ENCODE peak calls at places on chromosomes 13 and 19, in ten cellular contexts. T, G, R, I, O, W, J, L, D and N are unnamed samples. For H3K4me1 and H3K27me3, the result is how much of the 10 kb centered on the place peaks cover.

GRCh38 chr19:15047680-15048079 is 1.6 kb upstream of the CASP14 start:
- DNase-seq in O (no peak), L (no peak), D (no peak), T (no peak), J (no peak), G (no peak), R (no peak), W (no peak), I (no peak), N (no peak)

GRCh38 chr19:12868540-12869112 is 12.6 kb downstream of the DNASE2 start:
- DNase-seq in I (no peak), W (no peak), J (no peak), G (no peak), T (no peak), R (peak), O (no peak), D (no peak), L (no peak), N (no peak)

GRCh38 chr19:35425682-35426081 is 22.4 kb upstream of the FFAR2 start:
- DNase-seq in D (no peak), T (no peak), W (no peak), G (no peak), J (no peak), R (no peak), L (no peak), I (no peak), O (no peak), N (no peak)

GRCh38 chr19:38842439-38843174 is 7.2 kb downstream of the HNRNPL start:
- DNase-seq in J (peak), L (no peak), R (no peak), T (no peak), I (peak), D (no peak), W (no peak), O (no peak), G (no peak), N (no peak)

GRCh38 chr13:45206340-45206739 is 5.5 kb upstream of the KCTD4 start:
- DNase-seq in R (no peak), I (no peak), J (no peak), T (peak), D (no peak), O (peak), W (no peak), L (no peak), G (no peak), N (no peak)

GRCh38 chr13:103297083-103297482 is 230.9 kb upstream of the SLC10A2 start:
- DNase-seq in I (no peak), J (no peak), W (no peak), T (no peak), L (no peak), O (no peak), G (no peak), R (no peak), D (no peak), N (no peak)

GRCh38 chr13:38564751-38565150 is 122.1 kb upstream of the FREM2 start:
- DNase-seq in R (no peak), I (no peak), O (peak), G (no peak), W (no peak), T (no peak), D (no peak), L (no peak), J (no peak), N (no peak)

GRCh38 chr13:50226515-50227147 is 211.4 kb downstream of the KCNRG start:
- DNase-seq in G (no peak), J (no peak), D (no peak), W (no peak), R (no peak), O (no peak), I (no peak), L (no peak), T (no peak), N (no peak)

GRCh38 chr13:61029064-61029463 is 386.6 kb downstream of the PCDH20 start:
- DNase-seq in G (no peak), O (no peak), R (peak), W (peak), L (no peak), I (no peak), J (no peak), D (no peak), T (no peak), N (no peak)

GRCh38 chr13:36038785-36039415 is 92.3 kb downstream of the DCLK1 start:
- DNase-seq in L (no peak), J (no peak), O (no peak), R (no peak), I (no peak), T (no peak), D (no peak), W (no peak), G (no peak), N (no peak)

GRCh38 chr13:112067871-112068305 is 939 bp downstream of the SOX1 start:
- DNase-seq in D (no peak), I (no peak), T (no peak), G (peak), L (no peak), W (peak), O (no peak), J (no peak), R (peak), N (peak)

GRCh38 chr13:27578121-27579030 is 42.0 kb downstream of the LNX2 start:
- DNase-seq in G (no peak), I (no peak), T (peak), R (no peak), O (peak), W (no peak), D (no peak), L (no peak), J (no peak), N (no peak)

GRCh38 chr19:13016245-13016627 is 21.0 kb downstream of the NFIX start:
- DNase-seq in T (no peak), G (no peak), J (no peak), D (no peak), L (no peak), W (no peak), R (no peak), I (no peak), O (no peak), N (no peak)

GRCh38 chr13:95005300-95005699 is 293.0 kb upstream of the SOX21 start:
- DNase-seq in D (no peak), J (no peak), O (no peak), L (no peak), W (no peak), I (no peak), G (no peak), T (no peak), R (no peak), N (no peak)

GRCh38 chr19:34430738-34431625 is 2.8 kb downstream of the UBA2 start:
- DNase-seq in W (peak), O (peak), G (no peak), J (peak), I (no peak), D (no peak), R (no peak), L (no peak), T (peak), N (peak)

GRCh38 chr19:35641515-35642151 is at the start of gene ETV2:
- DNase-seq in T (peak), J (no peak), R (peak), D (peak), I (peak), O (no peak), W (peak), G (no peak), L (no peak), N (peak)

GRCh38 chr13:25966086-25966485 is 85.7 kb downstream of the SHISA2 start:
- DNase-seq in W (no peak), T (peak), I (no peak), D (no peak), L (no peak), G (no peak), J (no peak), R (no peak), O (no peak), N (no peak)

GRCh38 chr13:40368123-40368891 is 298.1 kb downstream of the FOXO1 start:
- DNase-seq in O (no peak), W (no peak), G (no peak), R (no peak), T (no peak), I (no peak), D (no peak), L (no peak), J (no peak), N (no peak)

GRCh38 chr13:91141619-91142061 is 205.8 kb upstream of the MIR17HG start:
- DNase-seq in L (no peak), D (no peak), I (no peak), R (no peak), T (peak), O (no peak), G (no peak), J (no peak), W (no peak), N (no peak)

GRCh38 chr19:5572556-5573286 is 5.0 kb upstream of the TINCR start:
- DNase-seq in D (no peak), W (no peak), J (no peak), R (no peak), L (no peak), O (no peak), G (no peak), I (no peak), T (no peak), N (no peak)

GRCh38 chr19:34173145-34173956 is 1.0 kb downstream of the LSM14A start:
- DNase-seq in G (no peak), T (peak), I (peak), O (peak), L (no peak), J (peak), D (peak), R (peak), W (peak), N (peak)

GRCh38 chr19:50658438-50659317 is 9.4 kb downstream of the C19orf81 start:
- DNase-seq in O (peak), T (no peak), I (peak), D (peak), R (peak), L (no peak), J (peak), W (peak), G (peak), N (peak)

GRCh38 chr13:111131048-111131447 is 15.9 kb downstream of the ARHGEF7 start:
- DNase-seq in W (no peak), T (no peak), O (no peak), I (no peak), G (no peak), L (no peak), J (no peak), D (no peak), R (no peak), N (no peak)

GRCh38 chr13:35716186-35716585 is 239.7 kb upstream of the MAB21L1 start:
- DNase-seq in I (no peak), W (no peak), R (no peak), L (no peak), O (no peak), D (no peak), J (no peak), G (no peak), T (no peak), N (no peak)

GRCh38 chr19:14943601-14944000 is 2.3 kb downstream of the OR7C2 start:
- DNase-seq in G (no peak), J (no peak), W (no peak), R (no peak), D (no peak), L (no peak), O (peak), I (no peak), T (no peak), N (no peak)

GRCh38 chr13:51397262-51397933 is 55.4 kb downstream of the INTS6 start:
- DNase-seq in D (no peak), J (no peak), R (no peak), L (peak), W (no peak), T (peak), G (no peak), O (no peak), I (no peak), N (peak)

GRCh38 chr19:5456130-5456835 is 1.1 kb downstream of the ZNRF4 start:
- DNase-seq in R (no peak), L (no peak), D (no peak), T (no peak), I (no peak), W (no peak), O (no peak), G (no peak), J (no peak), N (no peak)

GRCh38 chr19:1384478-1385110 is 887 bp downstream of the NDUFS7 start:
- DNase-seq in W (no peak), I (no peak), T (peak), R (no peak), O (no peak), L (no peak), D (no peak), J (no peak), G (no peak), N (no peak)

GRCh38 chr13:57583529-57583928 is 48.0 kb upstream of the PCDH17 start:
- DNase-seq in I (no peak), J (no peak), G (no peak), D (no peak), W (no peak), L (no peak), R (no peak), O (no peak), T (no peak), N (no peak)

GRCh38 chr13:35672611-35673010 is 196.1 kb upstream of the MAB21L1 start:
- DNase-seq in D (no peak), W (no peak), T (no peak), L (no peak), G (no peak), I (no peak), R (no peak), J (no peak), O (no peak), N (no peak)

GRCh38 chr19:49145485-49146407 is 9.4 kb downstream of the HRC start:
- DNase-seq in L (no peak), G (peak), T (peak), J (peak), I (peak), R (peak), O (peak), W (peak), D (peak), N (peak)

GRCh38 chr13:74438911-74439310 is 304.7 kb upstream of the KLF12 start:
- DNase-seq in I (no peak), G (no peak), T (no peak), L (no peak), R (no peak), O (no peak), J (no peak), W (no peak), D (no peak), N (no peak)

GRCh38 chr19:8041553-8041952 is 11.0 kb upstream of the CCL25 start:
- DNase-seq in G (no peak), W (no peak), I (no peak), L (no peak), T (no peak), D (no peak), R (no peak), O (no peak), J (no peak), N (no peak)

GRCh38 chr13:28048768-28049167 is 51.6 kb downstream of the FLT3 start:
- DNase-seq in T (no peak), G (no peak), O (no peak), L (no peak), W (no peak), R (no peak), D (no peak), J (no peak), I (no peak), N (no peak)

DNA sequence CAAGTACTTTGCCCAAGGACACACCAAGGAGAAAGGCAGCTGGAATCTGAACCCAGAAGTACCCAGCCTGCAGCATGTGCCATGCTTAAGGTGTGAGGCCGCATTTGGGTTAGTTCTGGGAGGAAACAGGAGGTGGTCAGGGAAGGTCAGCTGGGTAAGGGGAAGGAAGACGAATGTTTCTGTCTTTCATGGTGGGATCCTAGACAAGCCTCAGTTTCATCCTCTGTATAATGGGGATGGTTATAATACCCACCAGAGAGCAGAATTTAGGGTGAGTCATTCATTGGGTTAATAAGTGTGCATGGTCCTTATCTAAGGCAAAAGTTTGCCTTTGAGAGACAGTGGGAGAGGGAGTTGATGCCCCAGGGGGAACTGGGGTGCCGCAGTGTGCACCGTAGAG is 3.6 kb downstream of the CCDC61 start:
- DNase-seq in L (no peak), J (no peak), R (no peak), W (no peak), I (no peak), O (no peak), G (no peak), T (no peak), D (no peak), N (no peak)
- H3K4me1 ChIP-seq in L (under half), J (under half), R (under half), W (under half), I (under half), O (under half), G (under half), T (under half), D (under half), N (under half)

GRCh38 chr19:28553005-28553404 is 659.9 kb downstream of the UQCRFS1 start:
- DNase-seq in J (no peak), R (peak), O (no peak), T (no peak), G (no peak), D (no peak), I (no peak), L (no peak), W (no peak), N (no peak)
- H3K27me3 ChIP-seq in J (under half), R (under half), O (under half), T (under half), G (under half), D (under half), I (under half), L (under half), W (under half), N (under half)

GRCh38 chr19:46925548-46925950 is 64.8 kb downstream of the ARHGAP35 start:
- DNase-seq in D (peak), R (no peak), T (no peak), O (peak), I (no peak), G (no peak), W (no peak), J (no peak), L (no peak), N (no peak)

GRCh38 chr19:46928951-46929350 is 68.2 kb downstream of the ARHGAP35 start:
- DNase-seq in R (no peak), J (no peak), G (no peak), I (no peak), T (peak), L (no peak), O (no peak), W (peak), D (no peak), N (no peak)

GRCh38 chr19:46927106-46927505 is 66.3 kb downstream of the ARHGAP35 start:
- DNase-seq in T (no peak), I (no peak), G (no peak), O (peak), L (no peak), J (no peak), R (no peak), D (no peak), W (no peak), N (no peak)

GRCh38 chr19:46926201-46927071 is 65.6 kb downstream of the ARHGAP35 start:
- DNase-seq in T (no peak), R (no peak), I (no peak), O (no peak), W (peak), D (no peak), L (no peak), J (no peak), G (no peak), N (no peak)

DNA sequence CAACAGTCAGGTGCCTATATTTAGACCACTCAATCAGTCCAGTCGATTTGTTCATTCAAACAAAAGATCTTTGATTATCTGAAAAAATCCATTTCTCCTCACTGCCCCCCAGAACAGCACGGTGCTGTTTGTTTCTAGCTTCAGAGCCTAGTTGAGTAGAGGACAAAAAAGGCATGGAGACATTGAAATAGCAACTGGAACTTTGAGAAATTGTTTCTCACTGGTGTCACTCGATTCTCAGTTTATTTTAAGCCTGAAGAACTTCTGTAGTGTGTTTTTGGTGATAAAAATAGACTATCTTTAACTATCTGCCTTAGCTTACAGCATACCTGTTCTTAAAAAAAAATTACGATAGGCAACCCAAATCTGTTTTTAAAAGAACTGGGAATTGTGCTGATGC is 67.1 kb downstream of the ARHGAP35 start:
- DNase-seq in J (no peak), G (no peak), W (no peak), L (no peak), I (no peak), R (no peak), O (no peak), D (no peak), T (no peak), N (no peak)
- H3K4me1 ChIP-seq in J (half or more), G (under half), W (half or more), L (half or more), I (half or more), R (under half), O (half or more), D (under half), T (under half), N (under half)

DNA sequence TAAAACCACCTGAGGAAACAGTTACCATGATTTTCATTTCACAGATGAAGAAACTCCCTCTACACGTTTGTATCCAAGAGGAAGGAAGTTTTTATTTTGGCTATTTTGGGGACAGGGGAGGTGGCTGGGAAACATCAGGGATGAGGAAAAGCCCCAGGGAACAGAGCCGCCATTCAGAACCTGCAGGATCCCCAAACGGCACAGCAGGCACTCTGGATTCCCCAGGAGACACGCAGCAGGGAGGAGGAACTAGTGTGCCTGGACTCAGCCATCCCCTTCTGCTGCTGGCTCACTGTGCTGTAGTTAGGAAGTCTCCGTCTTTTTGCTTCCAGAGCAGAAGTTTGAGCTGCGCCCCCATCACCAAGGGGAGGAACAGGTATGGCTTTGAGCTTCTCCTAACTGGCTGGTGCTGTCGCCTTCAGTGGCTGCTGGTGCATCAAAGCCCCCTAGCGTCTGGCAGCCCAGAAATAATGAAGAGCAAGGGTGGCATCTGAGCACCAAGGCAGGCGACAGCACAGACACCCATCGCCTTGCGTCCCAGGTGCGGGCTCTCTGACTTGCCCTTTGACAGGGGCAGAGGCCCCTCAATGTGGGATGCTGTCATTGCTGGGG is 4.2 kb downstream of the NAPA start:
- DNase-seq in O (no peak), G (peak), I (peak), T (no peak), R (no peak), D (no peak), L (no peak), J (no peak), W (no peak), N (no peak)
- H3K27me3 ChIP-seq in O (under half), G (under half), I (under half), T (under half), R (under half), D (under half), L (under half), J (under half), W (under half), N (under half)

GRCh38 chr19:3375221-3376088 is 9.1 kb downstream of the NFIC start:
- DNase-seq in R (no peak), W (no peak), I (peak), T (peak), O (no peak), J (no peak), D (peak), G (peak), L (peak), N (no peak)
- H3K4me1 ChIP-seq in R (under half), W (under half), I (under half), T (under half), O (under half), J (under half), D (under half), G (under half), L (under half), N (under half)

DNA sequence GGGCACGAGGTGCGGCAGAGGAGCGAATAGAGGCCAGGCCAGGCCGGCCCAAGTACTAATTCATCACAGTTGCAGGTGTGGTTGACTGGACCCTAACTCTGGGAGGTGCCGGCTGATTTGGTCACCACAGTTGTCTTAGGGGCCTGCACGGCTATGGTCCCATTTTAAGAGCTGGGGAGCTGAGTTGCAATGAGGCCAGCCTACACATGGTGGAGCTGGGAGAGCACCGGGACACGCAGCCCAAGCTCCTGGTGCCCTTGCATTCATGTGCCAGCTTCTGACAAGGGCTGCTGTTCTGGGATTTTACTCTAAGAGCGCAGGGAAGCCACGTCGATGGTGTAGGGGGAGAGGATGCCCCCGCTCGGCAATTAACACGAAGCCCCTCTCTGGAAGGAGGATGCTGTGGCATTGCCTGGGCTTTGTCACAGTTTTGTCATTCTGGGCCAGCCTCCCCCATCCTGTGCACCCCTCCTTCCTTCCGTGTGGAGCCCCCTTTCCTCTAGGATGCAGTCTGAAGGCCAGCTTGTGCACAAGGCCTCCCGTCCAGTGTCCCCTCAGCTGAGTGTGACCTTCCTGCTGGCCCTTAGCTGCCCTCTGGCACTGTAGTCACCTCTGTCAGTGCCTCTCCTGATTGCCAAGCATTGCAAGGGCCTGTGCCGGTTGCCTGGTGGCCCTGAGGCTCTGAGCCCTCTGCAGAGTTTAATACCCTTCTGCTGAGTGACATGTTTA is 109.4 kb upstream of the C1QTNF9B start:
- DNase-seq in O (no peak), T (no peak), D (no peak), G (no peak), W (no peak), R (no peak), I (no peak), L (no peak), J (no peak), N (no peak)
- H3K27me3 ChIP-seq in O (under half), T (under half), D (under half), G (under half), W (under half), R (under half), I (under half), L (under half), J (under half), N (under half)